ENCODE peak calls at places on chromosomes 12 and 14, in ten cellular contexts. K is omental fat pad, U is COLO829, B is posterior vena cava, P is aorta, G is neuronal stem cell, I is adrenal gland, A is substantia nigra, Z is MCF 10A, T is DMS53. W is an unnamed sample.

GRCh38 chr14:41230683-41231082 is 376.0 kb upstream of the LRFN5 start:
- DNase-seq in B (no peak), G (no peak), A (no peak), U (no peak), T (no peak), K (no peak), Z (no peak), I (no peak), P (no peak), W (no peak)

GRCh38 chr12:10205251-10205807 is 7.3 kb upstream of the GABARAPL1 start:
- DNase-seq in U (peak), Z (no peak), P (no peak), I (no peak), A (no peak), T (no peak), B (no peak), G (no peak), K (no peak), W (peak)

GRCh38 chr12:119274636-119275065 is 59.9 kb upstream of the CCDC60 start:
- DNase-seq in B (no peak), G (no peak), K (no peak), T (no peak), P (no peak), U (no peak), I (no peak), A (no peak), Z (no peak), W (no peak)

GRCh38 chr12:38124247-38125012 is 192.1 kb upstream of the ALG10B start:
- DNase-seq in T (peak), G (no peak), B (no peak), P (no peak), I (no peak), K (no peak), U (no peak), Z (no peak), A (no peak), W (no peak)

GRCh38 chr12:122238861-122239260 is 13.0 kb upstream of the DIABLO start:
- DNase-seq in Z (peak), G (no peak), T (no peak), B (no peak), A (no peak), I (no peak), U (no peak), P (no peak), K (no peak), W (peak)

GRCh38 chr14:97353102-97353501 is 555.9 kb downstream of the VRK1 start:
- DNase-seq in A (no peak), G (no peak), Z (no peak), T (no peak), U (no peak), I (no peak), K (no peak), B (no peak), P (no peak), W (no peak)

GRCh38 chr12:72610854-72611358 is 338.7 kb downstream of the TRHDE start:
- DNase-seq in P (no peak), U (no peak), G (no peak), I (no peak), T (no peak), B (no peak), A (no peak), K (no peak), Z (no peak), W (no peak)

GRCh38 chr12:19712041-19712440 is 272.7 kb downstream of the AEBP2 start:
- DNase-seq in U (peak), G (no peak), K (no peak), I (no peak), T (peak), B (no peak), P (no peak), A (no peak), Z (peak), W (no peak)

GRCh38 chr12:51374346-51374745 is 16.9 kb downstream of the GALNT6 start:
- DNase-seq in T (no peak), B (peak), K (no peak), G (no peak), A (no peak), Z (no peak), U (no peak), I (no peak), P (no peak), W (no peak)

GRCh38 chr12:46159239-46159901 is 109.5 kb downstream of the SLC38A1 start:
- DNase-seq in P (no peak), G (no peak), A (no peak), U (no peak), K (no peak), B (no peak), T (no peak), I (no peak), Z (no peak), W (no peak)

GRCh38 chr12:10068634-10069033 is 30.2 kb downstream of the CLEC1A start:
- DNase-seq in T (no peak), K (no peak), G (no peak), Z (no peak), U (no peak), B (no peak), P (no peak), A (no peak), I (no peak), W (no peak)

GRCh38 chr14:37202812-37203211 is 5.1 kb downstream of the MIPOL1 start:
- DNase-seq in A (no peak), K (no peak), B (no peak), I (no peak), G (no peak), T (no peak), U (no peak), P (no peak), Z (peak), W (no peak)

GRCh38 chr14:24332094-24332983 is 2.5 kb downstream of the ADCY4 start:
- DNase-seq in T (peak), I (peak), G (no peak), K (no peak), P (peak), U (peak), A (peak), Z (peak), B (peak), W (no peak)

GRCh38 chr14:61322011-61322798 is 826 bp downstream of the PRKCH start:
- DNase-seq in K (no peak), Z (peak), B (peak), T (peak), U (no peak), I (peak), A (no peak), G (no peak), P (no peak), W (no peak)

GRCh38 chr14:59175404-59175803 is 13.1 kb upstream of the DAAM1 start:
- DNase-seq in K (no peak), T (no peak), B (no peak), A (no peak), I (no peak), Z (no peak), U (no peak), G (no peak), P (no peak), W (no peak)

GRCh38 chr12:8080131-8080530 is 1.9 kb upstream of the NECAP1 start:
- DNase-seq in B (no peak), P (no peak), G (no peak), U (no peak), T (no peak), I (no peak), Z (no peak), K (no peak), A (no peak), W (no peak)